ENCODE peak calls at places on chromosomes 7 and 10, in seven cellular contexts. One of them, this sample, is unnamed.

GRCh38 chr7:157329447-157329846 is 7.4 kb upstream of the DNAJB6 start:
- DNase-seq in HCT116: no peak
- DNase-seq in IMR-90: no peak
- DNase-seq in gastrocnemius medialis: no peak
- DNase-seq in A549: no peak
- DNase-seq in Peyer's patch: no peak
- DNase-seq in body of pancreas: no peak
- DNase-seq in this sample: no peak

GRCh38 chr7:104695563-104695962 is 318.4 kb upstream of the KMT2E start:
- DNase-seq in IMR-90: no peak
- DNase-seq in HCT116: no peak
- DNase-seq in body of pancreas: no peak
- DNase-seq in Peyer's patch: no peak
- DNase-seq in gastrocnemius medialis: no peak
- DNase-seq in A549: no peak
- DNase-seq in this sample: no peak

GRCh38 chr10:123561145-123561448 is 105.1 kb upstream of the GPR26 start:
- DNase-seq in HCT116: no peak
- DNase-seq in A549: no peak
- DNase-seq in body of pancreas: no peak
- DNase-seq in IMR-90: no peak
- DNase-seq in Peyer's patch: no peak
- DNase-seq in gastrocnemius medialis: no peak
- DNase-seq in this sample: no peak

GRCh38 chr7:131244259-131244852 is 83.3 kb upstream of the MKLN1 start:
- DNase-seq in body of pancreas: no peak
- DNase-seq in Peyer's patch: no peak
- DNase-seq in IMR-90: peak; percentile 97
- DNase-seq in HCT116: peak; percentile 35
- DNase-seq in gastrocnemius medialis: peak; percentile 31
- DNase-seq in A549: peak; percentile 79
- DNase-seq in this sample: no peak

GRCh38 chr7:28081016-28081415 is 99.6 kb downstream of the JAZF1 start:
- DNase-seq in IMR-90: no peak
- DNase-seq in gastrocnemius medialis: no peak
- DNase-seq in Peyer's patch: no peak
- DNase-seq in HCT116: no peak
- DNase-seq in body of pancreas: peak; percentile 13
- DNase-seq in A549: no peak
- DNase-seq in this sample: no peak

GRCh38 chr7:116522247-116522646 is 2.6 kb upstream of the CAV1 start:
- DNase-seq in HCT116: peak; percentile 69
- DNase-seq in gastrocnemius medialis: no peak
- DNase-seq in IMR-90: peak; percentile 84
- DNase-seq in body of pancreas: no peak
- DNase-seq in A549: peak; percentile 80
- DNase-seq in Peyer's patch: no peak
- DNase-seq in this sample: no peak

GRCh38 chr10:102984086-102984485 is 66.0 kb downstream of the CNNM2 start:
- DNase-seq in gastrocnemius medialis: no peak
- DNase-seq in HCT116: no peak
- DNase-seq in A549: no peak
- DNase-seq in Peyer's patch: no peak
- DNase-seq in IMR-90: no peak
- DNase-seq in body of pancreas: no peak
- DNase-seq in this sample: no peak

GRCh38 chr10:93554760-93555432 is 11.6 kb upstream of the FFAR4 start:
- DNase-seq in HCT116: peak; percentile 47
- DNase-seq in body of pancreas: peak; percentile 82
- DNase-seq in gastrocnemius medialis: no peak
- DNase-seq in IMR-90: peak; percentile 56
- DNase-seq in A549: peak; percentile 82
- DNase-seq in Peyer's patch: peak; percentile 83
- DNase-seq in this sample: no peak

GRCh38 chr10:80630324-80630723 is 92.6 kb downstream of the SH2D4B start:
- DNase-seq in gastrocnemius medialis: no peak
- DNase-seq in IMR-90: no peak
- DNase-seq in body of pancreas: no peak
- DNase-seq in HCT116: no peak
- DNase-seq in A549: no peak
- DNase-seq in Peyer's patch: no peak
- DNase-seq in this sample: no peak

GRCh38 chr7:82105463-82105862 is 335.6 kb upstream of the HGF start:
- DNase-seq in A549: peak; percentile 75
- DNase-seq in gastrocnemius medialis: no peak
- DNase-seq in Peyer's patch: no peak
- DNase-seq in body of pancreas: no peak
- DNase-seq in IMR-90: peak; percentile 91
- DNase-seq in HCT116: peak; percentile 41
- DNase-seq in this sample: no peak

GRCh38 chr7:79124331-79124730 is 329.1 kb downstream of the MAGI2 start:
- DNase-seq in HCT116: no peak
- DNase-seq in IMR-90: no peak
- DNase-seq in gastrocnemius medialis: no peak
- DNase-seq in body of pancreas: no peak
- DNase-seq in A549: no peak
- DNase-seq in Peyer's patch: no peak
- DNase-seq in this sample: no peak

GRCh38 chr7:36949711-36950600 is 225.7 kb upstream of the AOAH start:
- DNase-seq in Peyer's patch: no peak
- DNase-seq in A549: peak; percentile 23
- DNase-seq in HCT116: no peak
- DNase-seq in gastrocnemius medialis: peak; percentile 31
- DNase-seq in IMR-90: no peak
- DNase-seq in body of pancreas: no peak
- DNase-seq in this sample: no peak

GRCh38 chr7:21086688-21087087 is 300.0 kb upstream of the SP8 start:
- DNase-seq in body of pancreas: peak; percentile 63
- DNase-seq in Peyer's patch: no peak
- DNase-seq in gastrocnemius medialis: no peak
- DNase-seq in A549: no peak
- DNase-seq in IMR-90: no peak
- DNase-seq in HCT116: no peak
- DNase-seq in this sample: no peak

GRCh38 chr7:13282377-13282980 is 595.0 kb downstream of the ARL4A start:
- DNase-seq in A549: peak; percentile 35
- DNase-seq in IMR-90: peak; percentile 54
- DNase-seq in gastrocnemius medialis: no peak
- DNase-seq in HCT116: peak; percentile 35
- DNase-seq in body of pancreas: no peak
- DNase-seq in Peyer's patch: no peak
- DNase-seq in this sample: no peak

GRCh38 chr10:13704969-13705368 is 118.2 kb downstream of the PRPF18 start:
- DNase-seq in Peyer's patch: no peak
- DNase-seq in A549: no peak
- DNase-seq in body of pancreas: no peak
- DNase-seq in gastrocnemius medialis: no peak
- DNase-seq in HCT116: no peak
- DNase-seq in IMR-90: no peak
- DNase-seq in this sample: no peak

GRCh38 chr10:132229834-132230556 is 43.2 kb downstream of the DPYSL4 start:
- DNase-seq in gastrocnemius medialis: no peak
- DNase-seq in HCT116: no peak
- DNase-seq in body of pancreas: peak; percentile 23
- DNase-seq in IMR-90: no peak
- DNase-seq in Peyer's patch: peak; percentile 58
- DNase-seq in A549: no peak
- DNase-seq in this sample: peak; percentile 41

DNA sequence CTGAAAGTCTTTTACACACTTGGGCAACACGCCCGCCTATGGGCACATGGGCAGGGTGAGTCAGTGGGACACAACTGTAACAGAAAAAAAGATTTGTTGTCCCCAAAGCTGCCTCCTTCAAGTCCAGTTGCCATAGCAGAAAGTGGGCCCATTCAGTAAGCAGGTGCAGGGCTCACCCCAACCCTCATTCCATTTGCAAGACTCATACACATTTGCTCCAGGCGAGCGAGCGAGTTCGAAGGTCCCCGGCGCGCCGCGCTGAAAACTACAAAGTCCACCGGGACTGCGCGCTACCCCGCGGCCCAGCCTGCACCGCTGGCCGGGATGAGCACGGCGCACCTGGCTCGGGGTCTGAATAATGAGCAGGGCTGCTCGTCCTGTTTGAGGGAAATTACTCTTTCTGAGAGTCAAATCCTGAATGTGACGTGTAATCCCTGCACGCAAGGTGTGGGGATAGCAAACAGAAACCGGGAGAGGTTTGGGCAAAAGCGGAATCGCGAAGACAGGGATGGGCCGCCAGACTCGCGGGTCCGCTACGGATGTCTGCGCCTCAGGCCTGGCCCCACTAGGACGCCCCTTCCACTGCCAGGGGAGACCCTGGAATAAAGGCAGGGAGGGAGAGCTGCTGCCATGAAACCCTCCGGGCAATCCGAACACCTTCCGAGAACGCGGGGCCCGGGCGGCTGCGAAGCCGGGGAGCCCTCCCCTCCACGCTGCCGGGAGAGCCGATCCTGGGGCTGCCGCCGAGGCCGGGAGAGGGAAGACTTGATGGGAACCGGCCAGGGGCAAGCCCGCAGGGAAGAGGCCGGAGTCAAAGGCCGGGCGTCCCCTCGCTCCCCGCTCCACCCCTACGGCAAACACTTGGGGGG is 982 bp downstream of the COBL start:
- DNase-seq in IMR-90: no peak
- DNase-seq in gastrocnemius medialis: peak; percentile 26
- DNase-seq in HCT116: peak; percentile 50
- DNase-seq in A549: peak; percentile 60
- DNase-seq in Peyer's patch: peak; percentile 85
- DNase-seq in body of pancreas: peak; percentile 78
- DNase-seq in this sample: peak; percentile 90
- TF ChIP-seq POLR2A in IMR-90: no peak
- TF ChIP-seq POLR2A in gastrocnemius medialis: peak; percentile 26
- TF ChIP-seq POLR2A in HCT116: no peak
- TF ChIP-seq POLR2A in A549: no peak
- TF ChIP-seq POLR2A in Peyer's patch: peak; percentile 85
- TF ChIP-seq POLR2A in body of pancreas: peak; percentile 69
- TF ChIP-seq POLR2A in this sample: peak; percentile 32

GRCh38 chr7:77536413-77537135 is 521 bp upstream of the PTPN12 start:
- DNase-seq in IMR-90: peak; percentile 93
- DNase-seq in A549: peak; percentile 95
- DNase-seq in body of pancreas: peak; percentile 98
- DNase-seq in gastrocnemius medialis: peak; percentile 97
- DNase-seq in HCT116: peak; percentile 88
- DNase-seq in Peyer's patch: peak; percentile 99
- DNase-seq in this sample: peak; percentile 98
- TF ChIP-seq POLR2A in IMR-90: peak; percentile 80
- TF ChIP-seq POLR2A in A549: peak; percentile 95
- TF ChIP-seq POLR2A in body of pancreas: peak; percentile 96
- TF ChIP-seq POLR2A in gastrocnemius medialis: peak; percentile 89
- TF ChIP-seq POLR2A in HCT116: peak; percentile 90
- TF ChIP-seq POLR2A in Peyer's patch: peak; percentile 86
- TF ChIP-seq POLR2A in this sample: no peak

DNA sequence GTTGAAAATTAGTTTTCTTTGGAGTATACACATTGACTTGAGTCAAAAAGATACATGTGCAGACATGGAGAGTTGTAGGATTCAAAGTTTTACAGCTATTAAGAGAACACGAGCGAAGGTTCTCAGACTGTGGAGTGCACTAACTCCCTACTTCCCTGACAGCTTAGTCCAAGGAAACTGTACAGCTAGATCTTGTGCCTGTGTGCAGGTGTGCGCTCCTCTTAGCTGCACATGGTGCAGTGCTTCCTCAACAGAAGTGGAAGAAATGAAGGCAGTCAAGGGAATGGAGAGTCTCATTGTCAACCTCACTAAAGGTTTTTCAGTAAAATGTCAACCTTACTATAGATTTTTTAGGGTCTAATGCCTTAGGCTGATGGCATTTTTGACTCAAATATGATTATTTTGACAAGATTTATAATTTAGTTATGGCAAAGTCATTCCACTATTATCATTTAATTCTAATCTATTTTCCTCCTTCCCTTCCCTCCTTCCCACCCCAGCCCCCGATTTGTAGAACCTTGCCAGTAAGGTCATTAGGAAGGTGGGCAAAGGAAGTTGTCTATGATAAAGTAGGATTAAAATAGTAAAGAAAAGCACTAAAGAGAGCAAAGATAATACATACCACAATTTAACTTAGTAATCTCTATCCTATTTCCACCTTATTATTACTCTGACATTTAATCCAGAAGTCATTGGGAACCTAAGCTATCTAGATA is 13.6 kb downstream of the PDK4 start:
- DNase-seq in body of pancreas: no peak
- DNase-seq in A549: peak; percentile 7
- DNase-seq in HCT116: no peak
- DNase-seq in IMR-90: no peak
- DNase-seq in gastrocnemius medialis: peak; percentile 48
- DNase-seq in Peyer's patch: peak; percentile 59
- DNase-seq in this sample: no peak
- TF ChIP-seq POLR2A in body of pancreas: peak; percentile 30
- TF ChIP-seq POLR2A in A549: no peak
- TF ChIP-seq POLR2A in HCT116: no peak
- TF ChIP-seq POLR2A in IMR-90: no peak
- TF ChIP-seq POLR2A in gastrocnemius medialis: peak; percentile 10
- TF ChIP-seq POLR2A in Peyer's patch: no peak
- TF ChIP-seq POLR2A in this sample: no peak

GRCh38 chr10:89332092-89332633 is 4.4 kb downstream of the IFIT3 start:
- DNase-seq in gastrocnemius medialis: no peak
- DNase-seq in Peyer's patch: peak; percentile 71
- DNase-seq in IMR-90: peak; percentile 78
- DNase-seq in HCT116: no peak
- DNase-seq in A549: no peak
- DNase-seq in body of pancreas: no peak
- DNase-seq in this sample: no peak

GRCh38 chr10:89327803-89328441 is at the start of gene IFIT3:
- DNase-seq in HCT116: peak; percentile 44
- DNase-seq in Peyer's patch: peak; percentile 64
- DNase-seq in IMR-90: peak; percentile 96
- DNase-seq in gastrocnemius medialis: peak; percentile 61
- DNase-seq in A549: peak; percentile 77
- DNase-seq in body of pancreas: peak; percentile 65
- DNase-seq in this sample: peak; percentile 72

GRCh38 chr10:89330537-89330936 is 2.7 kb downstream of the IFIT3 start:
- DNase-seq in Peyer's patch: no peak
- DNase-seq in IMR-90: no peak
- DNase-seq in A549: no peak
- DNase-seq in body of pancreas: no peak
- DNase-seq in gastrocnemius medialis: no peak
- DNase-seq in HCT116: no peak
- DNase-seq in this sample: no peak

GRCh38 chr10:89337493-89337892 is 9.7 kb downstream of the IFIT3 start:
- DNase-seq in IMR-90: peak; percentile 73
- DNase-seq in HCT116: peak; percentile 23
- DNase-seq in body of pancreas: no peak
- DNase-seq in A549: peak; percentile 13
- DNase-seq in Peyer's patch: peak; percentile 74
- DNase-seq in gastrocnemius medialis: peak; percentile 35
- DNase-seq in this sample: no peak

DNA sequence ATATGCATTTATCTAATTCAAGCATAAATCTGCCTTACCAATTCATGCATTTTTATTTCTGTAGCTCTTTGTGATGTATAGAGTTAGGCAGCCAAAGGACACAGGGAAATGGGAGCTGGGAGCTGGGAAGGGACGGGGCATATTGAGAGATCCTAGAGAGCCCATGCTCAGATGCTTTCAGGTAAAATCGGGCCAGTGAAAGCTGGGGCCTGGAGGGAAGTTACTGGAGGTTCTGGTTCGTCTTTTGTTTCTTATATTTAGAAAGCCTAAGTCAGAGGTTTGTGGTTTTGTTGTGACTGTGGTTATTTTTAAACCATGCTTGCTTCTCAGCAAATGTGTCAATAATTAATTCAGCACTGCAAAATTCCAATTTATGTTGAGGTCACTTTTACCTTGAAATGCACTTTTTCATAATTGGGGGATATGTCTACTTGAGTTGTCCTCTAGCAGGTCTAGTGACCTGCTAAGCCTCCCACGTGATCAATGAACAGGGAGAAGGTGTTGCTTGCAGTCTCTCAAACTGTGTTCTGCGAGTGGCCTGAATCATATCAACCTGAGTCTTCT is 5.0 kb downstream of the IFIT3 start:
- DNase-seq in HCT116: no peak
- DNase-seq in body of pancreas: no peak
- DNase-seq in Peyer's patch: no peak
- DNase-seq in IMR-90: no peak
- DNase-seq in A549: no peak
- DNase-seq in gastrocnemius medialis: no peak
- DNase-seq in this sample: no peak
- TF ChIP-seq POLR2A in HCT116: no peak
- TF ChIP-seq POLR2A in body of pancreas: no peak
- TF ChIP-seq POLR2A in Peyer's patch: no peak
- TF ChIP-seq POLR2A in IMR-90: no peak
- TF ChIP-seq POLR2A in A549: no peak
- TF ChIP-seq POLR2A in gastrocnemius medialis: no peak
- TF ChIP-seq POLR2A in this sample: no peak

This sample was measured in upper lobe of left lung.